ENCODE peak calls at places on chromosomes 7 and 10, in five cellular contexts. V, U, Q, K and S are unnamed samples.

GRCh38 chr7:150973571-150974451 is 4.3 kb downstream of the KCNH2 start:
- DNase-seq in V (no peak), U (no peak), Q (no peak), K (no peak), S (no peak)

GRCh38 chr7:46145412-46145811 is 224.3 kb upstream of the IGFBP3 start:
- DNase-seq in V (no peak), U (no peak), Q (no peak), K (no peak), S (no peak)

GRCh38 chr7:99203092-99203491 is 4.8 kb downstream of the KPNA7 start:
- DNase-seq in V (no peak), U (no peak), Q (no peak), K (no peak), S (no peak)

GRCh38 chr7:117068511-117069155 is 115.3 kb downstream of the ST7 start:
- DNase-seq in V (no peak), U (no peak), Q (no peak), K (no peak), S (no peak)

GRCh38 chr10:29746080-29746797 is 111.5 kb upstream of the SVIL start:
- DNase-seq in V (no peak), U (no peak), Q (no peak), K (no peak), S (peak)

GRCh38 chr7:130893441-130893894 is 159.5 kb upstream of the KLF14 start:
- DNase-seq in V (no peak), U (peak), Q (no peak), K (peak), S (peak)

GRCh38 chr10:71978476-71978875 is 14.3 kb downstream of the CHST3 start:
- DNase-seq in V (no peak), U (no peak), Q (no peak), K (no peak), S (no peak)

GRCh38 chr10:33025039-33025438 is 67.0 kb upstream of the ITGB1 start:
- DNase-seq in V (no peak), U (no peak), Q (no peak), K (no peak), S (no peak)

GRCh38 chr10:6457376-6457775 is 122.7 kb downstream of the PRKCQ start:
- DNase-seq in V (no peak), U (no peak), Q (no peak), K (no peak), S (no peak)

GRCh38 chr10:72601144-72601543 is 24.7 kb downstream of the MICU1 start:
- DNase-seq in V (no peak), U (no peak), Q (no peak), K (no peak), S (no peak)

GRCh38 chr7:108592633-108593277 is 23.1 kb downstream of the DNAJB9 start:
- DNase-seq in V (no peak), U (peak), Q (no peak), K (no peak), S (no peak)

GRCh38 chr10:68179016-68179415 is 52.9 kb downstream of the ATOH7 start:
- DNase-seq in V (no peak), U (no peak), Q (no peak), K (no peak), S (no peak)

GRCh38 chr7:120988591-120989299 is at the start of gene CPED1:
- DNase-seq in V (peak), U (peak), Q (peak), K (peak), S (peak)

DNA sequence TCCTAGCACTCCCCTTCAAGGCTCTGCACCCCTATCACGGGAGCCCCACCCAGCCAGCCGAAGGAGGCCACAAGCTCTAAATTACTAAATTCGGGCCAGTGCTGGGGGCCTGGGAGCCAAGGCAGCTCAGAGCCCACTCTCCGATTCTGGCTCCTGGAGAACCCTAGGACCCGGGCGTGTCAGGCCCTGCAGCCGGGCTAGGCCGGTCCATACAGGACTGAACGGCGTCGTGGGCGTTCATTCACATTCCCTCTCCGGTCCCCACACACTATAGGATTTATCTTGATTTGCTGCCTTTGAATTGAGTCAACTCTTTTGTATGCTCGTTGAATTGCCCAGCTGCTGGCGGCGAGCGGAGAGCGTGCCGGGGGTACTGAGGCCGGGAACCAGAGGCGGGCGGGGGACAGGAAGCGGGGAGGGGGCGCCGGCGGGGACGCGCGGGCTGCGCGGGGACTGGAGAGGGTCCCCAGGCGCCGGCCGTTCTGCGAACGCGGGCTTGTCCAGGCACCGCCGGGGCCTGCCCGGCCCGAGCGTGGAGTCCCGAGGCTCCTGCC is 1.1 kb upstream of the ELFN1 start:
- DNase-seq in V (peak), U (no peak), Q (no peak), K (no peak), S (no peak)
- H3K27ac ChIP-seq in V (no peak), U (no peak), Q (no peak), K (no peak), S (peak)

GRCh38 chr7:157410831-157411556 is 74.2 kb downstream of the DNAJB6 start:
- DNase-seq in V (no peak), U (no peak), Q (no peak), K (no peak), S (no peak)

GRCh38 chr7:157412021-157412443 is 75.2 kb downstream of the DNAJB6 start:
- DNase-seq in V (no peak), U (no peak), Q (no peak), K (no peak), S (no peak)

GRCh38 chr7:157409753-157410727 is 73.2 kb downstream of the DNAJB6 start:
- DNase-seq in V (no peak), U (no peak), Q (no peak), K (no peak), S (no peak)

GRCh38 chr7:157412491-157413180 is 75.8 kb downstream of the DNAJB6 start:
- DNase-seq in V (no peak), U (no peak), Q (no peak), K (no peak), S (no peak)

DNA sequence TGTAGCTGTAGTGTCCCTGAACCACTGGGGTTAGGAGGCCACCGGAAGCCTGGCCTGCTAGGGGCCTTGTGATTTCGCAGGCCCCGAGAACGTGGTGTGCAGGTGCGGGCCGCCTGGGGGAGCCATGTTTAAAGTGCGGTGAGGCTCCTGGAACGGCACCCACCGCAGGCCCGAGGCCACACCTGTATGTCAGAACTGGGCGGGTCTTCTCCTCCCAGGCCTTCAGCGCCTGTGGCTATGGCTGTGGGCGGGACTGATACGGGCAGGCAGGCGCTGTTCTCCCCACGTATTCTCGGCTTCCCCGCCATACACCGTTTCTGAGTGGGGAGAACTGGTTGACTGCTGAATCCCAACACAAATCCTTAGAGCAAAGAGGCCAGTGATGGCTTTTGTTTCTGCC is 74.8 kb downstream of the DNAJB6 start:
- DNase-seq in V (no peak), U (no peak), Q (peak), K (no peak), S (no peak)
- H3K4me3 ChIP-seq in V (no peak), U (no peak), Q (no peak), K (no peak), S (no peak)

GRCh38 chr7:44093102-44093641 is 10.8 kb upstream of the POLM start:
- DNase-seq in V (no peak), U (no peak), Q (no peak), K (no peak), S (no peak)

GRCh38 chr7:44094796-44095592 is 9.2 kb upstream of the AEBP1 start:
- DNase-seq in V (no peak), U (no peak), Q (no peak), K (no peak), S (no peak)

GRCh38 chr7:44096326-44096881 is 7.7 kb upstream of the AEBP1 start:
- DNase-seq in V (no peak), U (no peak), Q (no peak), K (no peak), S (no peak)

GRCh38 chr7:44095781-44096180 is 8.4 kb upstream of the AEBP1 start:
- DNase-seq in V (no peak), U (no peak), Q (no peak), K (no peak), S (no peak)

DNA sequence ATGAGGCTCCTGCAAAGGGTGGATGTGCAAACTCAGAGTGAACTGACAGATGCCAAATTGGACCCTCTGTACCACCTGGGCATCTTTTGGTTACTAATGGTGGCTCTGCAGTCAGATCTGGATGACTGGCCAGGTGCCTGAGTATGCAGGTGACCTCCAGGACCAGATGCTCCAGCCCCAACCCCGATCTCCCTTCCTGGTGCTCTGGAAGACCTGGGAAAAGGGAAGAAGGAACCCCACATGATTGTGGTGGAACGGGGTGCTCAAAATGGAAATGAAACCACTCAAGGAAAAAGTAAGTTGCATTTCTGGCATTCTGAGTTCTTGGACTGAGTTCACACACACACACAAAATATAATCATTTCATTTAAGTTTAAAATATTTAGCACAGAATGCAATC is 9.8 kb upstream of the AEBP1 start:
- DNase-seq in V (no peak), U (no peak), Q (no peak), K (no peak), S (no peak)
- H3K27ac ChIP-seq in V (peak), U (no peak), Q (no peak), K (no peak), S (no peak)

GRCh38 chr7:26151953-26152781 is at the start of gene NFE2L3:
- DNase-seq in V (peak), U (peak), Q (peak), K (no peak), S (peak)

GRCh38 chr7:26151650-26151952 is 397 bp upstream of the NFE2L3 start:
- DNase-seq in V (no peak), U (no peak), Q (no peak), K (no peak), S (no peak)

GRCh38 chr7:26153246-26153822 is 1.3 kb downstream of the NFE2L3 start:
- DNase-seq in V (no peak), U (no peak), Q (no peak), K (no peak), S (no peak)

GRCh38 chr7:26155531-26156375 is 3.8 kb downstream of the NFE2L3 start:
- DNase-seq in V (no peak), U (no peak), Q (no peak), K (no peak), S (no peak)

DNA sequence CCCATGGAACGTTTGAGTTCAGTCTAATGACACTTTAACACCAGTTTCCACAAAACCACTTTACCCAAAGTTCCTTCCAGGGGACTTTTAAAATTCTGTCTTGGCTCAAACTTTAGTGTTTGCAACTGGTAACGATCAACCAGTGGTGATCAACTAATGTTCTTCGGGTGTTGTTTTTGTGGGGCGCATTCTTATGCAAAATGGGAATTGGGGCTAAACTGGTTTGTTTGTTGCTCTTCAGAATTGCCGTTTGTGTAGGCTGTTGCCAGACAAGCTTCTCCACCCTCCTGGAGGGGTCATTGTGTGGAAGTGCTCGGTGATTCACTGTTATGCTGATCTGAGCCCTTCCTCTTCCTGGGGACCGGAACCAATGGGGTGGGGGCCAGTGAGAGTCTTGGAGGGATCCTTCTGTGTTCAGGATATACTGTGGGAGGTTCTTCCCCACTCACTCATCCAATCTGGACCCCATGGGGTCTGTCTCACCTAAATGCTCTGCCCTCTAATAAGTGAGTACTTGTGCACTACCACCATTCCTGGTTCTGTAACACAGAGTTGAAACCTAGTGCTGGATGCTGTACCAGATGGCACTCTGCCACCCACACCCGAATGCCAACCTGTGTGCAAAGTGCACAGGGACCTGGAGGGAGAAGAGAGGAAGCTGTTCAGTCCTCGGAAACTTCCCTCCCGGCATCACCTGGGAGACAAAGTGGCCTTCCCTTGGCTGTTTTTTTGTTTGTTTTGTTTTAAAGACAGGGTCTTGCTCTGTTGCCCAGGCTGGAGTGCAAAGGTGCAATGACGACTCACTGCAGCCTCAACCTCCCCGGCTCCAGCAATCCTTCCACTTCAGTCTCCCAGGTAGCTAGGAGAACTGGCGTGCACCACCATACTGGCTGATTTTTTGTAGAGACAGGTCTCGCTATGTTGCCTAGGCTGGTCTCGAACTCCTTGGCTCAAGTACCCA is 2.1 kb downstream of the NFE2L3 start:
- DNase-seq in V (no peak), U (no peak), Q (no peak), K (no peak), S (no peak)
- H3K4me3 ChIP-seq in V (peak), U (no peak), Q (peak), K (peak), S (no peak)

DNA sequence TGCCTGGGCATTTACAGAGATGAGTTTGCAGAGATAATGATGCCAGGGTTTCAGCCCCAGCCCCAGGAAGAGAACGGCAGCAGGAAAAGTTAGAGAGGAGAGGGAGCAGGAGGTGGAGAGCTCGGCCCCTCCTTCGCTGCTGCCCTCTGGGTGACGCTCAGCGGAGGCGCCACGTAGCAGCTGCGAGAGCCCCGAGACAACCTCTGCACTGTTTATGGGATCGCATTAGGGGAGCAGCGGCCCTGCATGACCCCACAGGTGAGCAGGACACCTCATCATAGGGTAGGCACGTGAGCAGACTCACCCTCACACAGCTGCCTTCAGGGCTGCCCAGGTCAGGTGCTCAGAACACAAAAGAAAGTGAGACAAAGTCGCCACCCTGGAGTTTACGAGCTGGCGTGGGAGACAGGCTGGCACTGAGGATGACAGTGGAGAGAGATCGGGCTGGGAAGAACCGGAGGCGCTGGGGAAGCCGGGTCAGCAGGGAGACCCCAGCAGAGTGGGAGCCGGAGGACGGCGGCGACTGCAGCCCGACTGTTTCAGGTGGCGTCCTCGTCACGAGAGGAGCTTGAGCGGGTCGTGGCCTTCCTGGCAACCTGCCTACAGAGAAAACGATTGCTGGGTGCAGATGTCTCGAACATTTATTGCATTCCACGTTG is 83.2 kb upstream of the INSIG1 start:
- DNase-seq in V (no peak), U (no peak), Q (no peak), K (no peak), S (no peak)
- H3K27ac ChIP-seq in V (peak), U (no peak), Q (no peak), K (no peak), S (no peak)

GRCh38 chr10:133224076-133224475 is 5.9 kb upstream of the UTF1 start:
- DNase-seq in V (no peak), U (no peak), Q (no peak), K (no peak), S (no peak)

GRCh38 chr10:133226251-133226808 is 3.7 kb upstream of the UTF1 start:
- DNase-seq in V (no peak), U (peak), Q (no peak), K (no peak), S (no peak)

GRCh38 chr10:133227256-133227655 is 2.8 kb upstream of the UTF1 start:
- DNase-seq in V (no peak), U (no peak), Q (no peak), K (no peak), S (no peak)

GRCh38 chr10:133224861-133225366 is 5.1 kb upstream of the UTF1 start:
- DNase-seq in V (no peak), U (peak), Q (no peak), K (no peak), S (no peak)

DNA sequence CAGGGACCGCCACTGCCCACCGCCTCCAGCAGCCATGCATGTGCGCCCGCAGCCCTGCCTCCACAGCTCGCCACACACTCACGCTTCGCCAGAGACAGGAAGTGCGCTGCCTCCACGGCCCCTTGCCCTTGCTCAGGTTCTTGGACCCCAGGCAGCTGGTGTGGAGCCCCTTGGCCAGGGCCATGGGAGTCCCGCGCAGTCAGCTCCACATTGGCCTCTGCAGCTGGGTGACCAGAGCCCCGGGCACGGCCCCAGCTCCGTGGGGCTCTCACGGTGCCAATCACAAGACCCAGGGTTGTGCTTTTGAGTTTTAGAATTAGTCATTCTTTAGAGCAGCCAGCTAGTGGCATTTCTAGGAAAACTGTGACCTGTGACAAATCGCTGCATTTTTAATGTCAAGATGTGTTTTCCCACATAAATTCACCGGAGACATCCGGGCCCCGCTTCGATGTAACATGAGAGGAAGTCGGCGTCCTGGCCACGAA is 4.3 kb upstream of the UTF1 start:
- DNase-seq in V (no peak), U (no peak), Q (no peak), K (no peak), S (no peak)
- H3K4me3 ChIP-seq in V (no peak), U (no peak), Q (no peak), K (no peak), S (no peak)